ENCODE peak calls at places on chromosome 18, in eight cellular contexts. N, I, X, T, G, P, R and H are unnamed samples.

GRCh38 chr18:77098033-77098432 is 34.5 kb downstream of the MBP start:
- DNase-seq in N (no peak), I (no peak), X (no peak), T (no peak), G (peak; percentile 73), P (no peak), R (no peak), H (no peak)

GRCh38 chr18:35695803-35696202 is 114.3 kb downstream of the GALNT1 start:
- DNase-seq in N (no peak), I (no peak), X (no peak), T (no peak), G (no peak), P (no peak), R (peak; percentile 83), H (peak; percentile 22)

GRCh38 chr18:75223687-75224347 is 13.2 kb downstream of the TSHZ1 start:
- DNase-seq in N (no peak), I (peak; percentile 57), X (no peak), T (no peak), G (no peak), P (no peak), R (no peak), H (no peak)

GRCh38 chr18:54261894-54262293 is 7.4 kb upstream of the POLI start:
- DNase-seq in N (no peak), I (no peak), X (no peak), T (no peak), G (no peak), P (no peak), R (no peak), H (no peak)

GRCh38 chr18:30280861-30281470 is 761.6 kb downstream of the DSC3 start:
- DNase-seq in N (peak; percentile 9), I (peak; percentile 63), X (no peak), T (no peak), G (peak; percentile 78), P (peak; percentile 28), R (peak; percentile 30), H (no peak)

GRCh38 chr18:71809711-71810110 is 734.4 kb downstream of the CBLN2 start:
- DNase-seq in N (no peak), I (no peak), X (no peak), T (no peak), G (no peak), P (no peak), R (no peak), H (no peak)

GRCh38 chr18:13465126-13465446 is 246.5 kb downstream of the LDLRAD4 start:
- DNase-seq in N (no peak), I (no peak), X (no peak), T (no peak), G (no peak), P (no peak), R (no peak), H (no peak)

GRCh38 chr18:48139427-48140347 is 209.2 kb upstream of the SMAD2 start:
- DNase-seq in N (no peak), I (peak; percentile 35), X (peak; percentile 81), T (no peak), G (no peak), P (no peak), R (peak; percentile 83), H (no peak)

GRCh38 chr18:22200611-22201225 is 31.3 kb downstream of the GATA6 start:
- DNase-seq in N (no peak), I (no peak), X (peak; percentile 77), T (no peak), G (no peak), P (no peak), R (no peak), H (no peak)

GRCh38 chr18:13163167-13163927 is 55.2 kb upstream of the LDLRAD4 start:
- DNase-seq in N (no peak), I (no peak), X (no peak), T (no peak), G (no peak), P (no peak), R (no peak), H (no peak)

GRCh38 chr18:59272971-59273935 is at the start of gene RAX:
- DNase-seq in N (peak; percentile 63), I (peak; percentile 98), X (peak; percentile 85), T (no peak), G (no peak), P (no peak), R (no peak), H (no peak)

GRCh38 chr18:34809697-34810096 is 99.6 kb downstream of the DTNA start:
- DNase-seq in N (peak; percentile 62), I (no peak), X (no peak), T (no peak), G (peak; percentile 46), P (peak; percentile 32), R (peak; percentile 30), H (no peak)

GRCh38 chr18:37661061-37661460 is 95.5 kb upstream of the CELF4 start:
- DNase-seq in N (no peak), I (no peak), X (peak; percentile 2), T (no peak), G (no peak), P (no peak), R (no peak), H (no peak)

GRCh38 chr18:27735117-27735516 is 441.8 kb downstream of the CDH2 start:
- DNase-seq in N (no peak), I (no peak), X (no peak), T (no peak), G (no peak), P (no peak), R (no peak), H (no peak)

GRCh38 chr18:52716926-52717325 is 376.9 kb downstream of the DCC start:
- DNase-seq in N (no peak), I (peak; percentile 47), X (no peak), T (no peak), G (no peak), P (peak; percentile 32), R (peak; percentile 52), H (no peak)

GRCh38 chr18:9721893-9722515 is 13.9 kb downstream of the RAB31 start:
- DNase-seq in N (no peak), I (no peak), X (no peak), T (no peak), G (no peak), P (no peak), R (no peak), H (no peak)

GRCh38 chr18:42183746-42184145 is 228.7 kb downstream of the PIK3C3 start:
- DNase-seq in N (peak; percentile 86), I (no peak), X (no peak), T (no peak), G (peak; percentile 71), P (no peak), R (no peak), H (no peak)

GRCh38 chr18:73235491-73235890 is 367.7 kb upstream of the NETO1 start:
- DNase-seq in N (peak; percentile 22), I (no peak), X (no peak), T (no peak), G (peak; percentile 65), P (no peak), R (no peak), H (no peak)

GRCh38 chr18:57539702-57540101 is 46.8 kb downstream of the FECH start:
- DNase-seq in N (no peak), I (no peak), X (no peak), T (no peak), G (no peak), P (no peak), R (peak; percentile 28), H (no peak)

GRCh38 chr18:62999921-63000320 is 284.6 kb downstream of the PHLPP1 start:
- DNase-seq in N (no peak), I (no peak), X (no peak), T (no peak), G (no peak), P (no peak), R (no peak), H (no peak)

GRCh38 chr18:45670281-45670962 is 53.6 kb upstream of the SLC14A1 start:
- DNase-seq in N (peak; percentile 80), I (no peak), X (no peak), T (peak; percentile 47), G (peak; percentile 89), P (no peak), R (no peak), H (no peak)

GRCh38 chr18:29172151-29173015 is 995.5 kb upstream of the CDH2 start:
- DNase-seq in N (no peak), I (no peak), X (no peak), T (no peak), G (peak; percentile 70), P (no peak), R (no peak), H (no peak)

GRCh38 chr18:48492880-48493279 is 46.0 kb upstream of the CTIF start:
- DNase-seq in N (no peak), I (no peak), X (no peak), T (no peak), G (no peak), P (no peak), R (no peak), H (no peak)

GRCh38 chr18:51721388-51721787 is 523.9 kb upstream of the MEX3C start:
- DNase-seq in N (no peak), I (no peak), X (no peak), T (no peak), G (no peak), P (no peak), R (no peak), H (no peak)

GRCh38 chr18:70047931-70048603 is 100.4 kb upstream of the CD226 start:
- DNase-seq in N (peak; percentile 35), I (no peak), X (no peak), T (no peak), G (peak; percentile 83), P (no peak), R (no peak), H (no peak)

GRCh38 chr18:2515408-2515807 is 55.9 kb downstream of the METTL4 start:
- DNase-seq in N (peak; percentile 79), I (no peak), X (no peak), T (no peak), G (peak; percentile 94), P (no peak), R (no peak), H (no peak)

GRCh38 chr18:41146301-41146700 is 808.7 kb upstream of the PIK3C3 start:
- DNase-seq in N (no peak), I (peak; percentile 4), X (no peak), T (no peak), G (no peak), P (no peak), R (no peak), H (no peak)

GRCh38 chr18:10122116-10122515 is 208.3 kb downstream of the VAPA start:
- DNase-seq in N (peak; percentile 83), I (peak; percentile 62), X (no peak), T (no peak), G (peak; percentile 46), P (no peak), R (peak; percentile 43), H (no peak)

GRCh38 chr18:58541137-58541788 is 87.6 kb downstream of the ALPK2 start:
- DNase-seq in N (no peak), I (no peak), X (no peak), T (peak; percentile 26), G (no peak), P (no peak), R (no peak), H (no peak)

GRCh38 chr18:74331404-74331803 is 15.8 kb downstream of the C18orf63 start:
- DNase-seq in N (peak; percentile 54), I (no peak), X (no peak), T (no peak), G (peak; percentile 63), P (peak; percentile 19), R (no peak), H (no peak)

GRCh38 chr18:8117008-8117376 is 492.2 kb upstream of the RAB12 start:
- DNase-seq in N (no peak), I (no peak), X (no peak), T (no peak), G (peak; percentile 4), P (no peak), R (no peak), H (no peak)

GRCh38 chr18:76503595-76503994 is 8.6 kb upstream of the ZNF516 start:
- DNase-seq in N (no peak), I (peak; percentile 75), X (no peak), T (no peak), G (no peak), P (no peak), R (no peak), H (no peak)

GRCh38 chr18:59623456-59624383 is 73.5 kb downstream of the CCBE1 start:
- DNase-seq in N (peak; percentile 73), I (no peak), X (no peak), T (no peak), G (peak; percentile 91), P (no peak), R (no peak), H (no peak)

GRCh38 chr18:27226556-27227075 is 41.5 kb upstream of the CHST9 start:
- DNase-seq in N (no peak), I (no peak), X (no peak), T (no peak), G (no peak), P (no peak), R (no peak), H (no peak)